ENCODE peak calls at places on chromosomes 11 and 22, in eight cellular contexts. C, J, U, V, Z, W, M and B are unnamed samples. For H3K36me3, the result is how much of the 10 kb centered on the place peaks cover.

GRCh38 chr11:104876838-104877500 is 21.3 kb downstream of the CASP12 start:
- DNase-seq in C (no peak), J (no peak), U (no peak), V (peak), Z (no peak), W (peak), M (no peak), B (no peak)

GRCh38 chr11:59429924-59430516 is 3.8 kb upstream of the OR5A2 start:
- DNase-seq in C (peak), J (peak), U (no peak), V (peak), Z (no peak), W (peak), M (no peak), B (no peak)

GRCh38 chr11:74675761-74676160 is 55.5 kb downstream of the CHRDL2 start:
- DNase-seq in C (no peak), J (no peak), U (no peak), V (no peak), Z (no peak), W (no peak), M (no peak), B (no peak)

GRCh38 chr11:16843307-16843706 is 104.9 kb downstream of the C11orf58 start:
- DNase-seq in C (no peak), J (no peak), U (no peak), V (peak), Z (no peak), W (no peak), M (peak), B (no peak)

GRCh38 chr11:90113541-90113940 is 20.9 kb upstream of the NAALAD2 start:
- DNase-seq in C (peak), J (no peak), U (no peak), V (no peak), Z (no peak), W (no peak), M (no peak), B (no peak)

GRCh38 chr11:47335733-47336132 is 16.8 kb downstream of the MYBPC3 start:
- DNase-seq in C (no peak), J (no peak), U (no peak), V (no peak), Z (no peak), W (no peak), M (no peak), B (no peak)

GRCh38 chr11:15493066-15493465 is 378.3 kb downstream of the INSC start:
- DNase-seq in C (peak), J (no peak), U (no peak), V (peak), Z (no peak), W (no peak), M (no peak), B (no peak)

GRCh38 chr11:100467821-100468508 is 219.1 kb upstream of the ARHGAP42 start:
- DNase-seq in C (no peak), J (no peak), U (no peak), V (peak), Z (no peak), W (no peak), M (no peak), B (no peak)

GRCh38 chr11:25441432-25441831 is 890.5 kb upstream of the ANO3 start:
- DNase-seq in C (peak), J (no peak), U (no peak), V (no peak), Z (no peak), W (no peak), M (no peak), B (no peak)

GRCh38 chr22:42340695-42341383 is 70.4 kb upstream of the TCF20 start:
- DNase-seq in C (no peak), J (peak), U (no peak), V (no peak), Z (no peak), W (no peak), M (no peak), B (no peak)

GRCh38 chr11:126720539-126721235 is 279.9 kb downstream of the KIRREL3 start:
- DNase-seq in C (no peak), J (no peak), U (no peak), V (no peak), Z (no peak), W (no peak), M (no peak), B (no peak)

GRCh38 chr11:45388472-45388871 is 102.3 kb upstream of the SYT13 start:
- DNase-seq in C (no peak), J (no peak), U (no peak), V (no peak), Z (no peak), W (no peak), M (no peak), B (no peak)

GRCh38 chr11:118625976-118626375 is 18.6 kb downstream of the PHLDB1 start:
- DNase-seq in C (no peak), J (no peak), U (peak), V (no peak), Z (no peak), W (peak), M (no peak), B (no peak)

GRCh38 chr22:46239261-46240048 is 10.6 kb downstream of the CDPF1 start:
- DNase-seq in C (no peak), J (no peak), U (no peak), V (peak), Z (no peak), W (peak), M (no peak), B (no peak)

GRCh38 chr11:20109731-20110445 is 50.4 kb downstream of the DBX1 start:
- DNase-seq in C (peak), J (no peak), U (no peak), V (no peak), Z (no peak), W (no peak), M (no peak), B (no peak)

GRCh38 chr11:59283825-59284772 is 71.4 kb upstream of the MPEG1 start:
- DNase-seq in C (peak), J (peak), U (no peak), V (peak), Z (peak), W (peak), M (peak), B (no peak)

GRCh38 chr11:100727410-100727809 is 40.3 kb downstream of the ARHGAP42 start:
- DNase-seq in C (no peak), J (no peak), U (no peak), V (no peak), Z (no peak), W (no peak), M (no peak), B (no peak)

GRCh38 chr22:46447906-46448669 is 89.3 kb downstream of the CELSR1 start:
- DNase-seq in C (no peak), J (no peak), U (peak), V (no peak), Z (no peak), W (no peak), M (no peak), B (no peak)

GRCh38 chr11:134228625-134229024 is 4.2 kb downstream of the VPS26B start:
- DNase-seq in C (no peak), J (no peak), U (no peak), V (peak), Z (no peak), W (no peak), M (no peak), B (no peak)

GRCh38 chr11:65487467-65488272 is 11.2 kb upstream of the MALAT1 start:
- DNase-seq in C (peak), J (peak), U (peak), V (peak), Z (peak), W (no peak), M (peak), B (peak)

GRCh38 chr11:15704064-15704463 is 589.3 kb downstream of the INSC start:
- DNase-seq in C (no peak), J (no peak), U (no peak), V (peak), Z (no peak), W (no peak), M (peak), B (no peak)

GRCh38 chr22:27534720-27535125 is 266.8 kb downstream of the MN1 start:
- DNase-seq in C (peak), J (no peak), U (no peak), V (peak), Z (no peak), W (no peak), M (no peak), B (no peak)

GRCh38 chr11:74001822-74002286 is 7.0 kb downstream of the UCP3 start:
- DNase-seq in C (no peak), J (no peak), U (no peak), V (no peak), Z (no peak), W (no peak), M (no peak), B (no peak)

GRCh38 chr11:65459552-65459951 is 37.0 kb downstream of the NEAT1 start:
- DNase-seq in C (no peak), J (no peak), U (no peak), V (no peak), Z (no peak), W (no peak), M (no peak), B (no peak)

GRCh38 chr11:17760102-17761029 is 25.8 kb downstream of the KCNC1 start:
- DNase-seq in C (peak), J (peak), U (no peak), V (peak), Z (no peak), W (peak), M (peak), B (no peak)

GRCh38 chr22:45502215-45503070 is at the start of gene FBLN1:
- DNase-seq in C (peak), J (peak), U (peak), V (no peak), Z (no peak), W (no peak), M (no peak), B (no peak)

DNA sequence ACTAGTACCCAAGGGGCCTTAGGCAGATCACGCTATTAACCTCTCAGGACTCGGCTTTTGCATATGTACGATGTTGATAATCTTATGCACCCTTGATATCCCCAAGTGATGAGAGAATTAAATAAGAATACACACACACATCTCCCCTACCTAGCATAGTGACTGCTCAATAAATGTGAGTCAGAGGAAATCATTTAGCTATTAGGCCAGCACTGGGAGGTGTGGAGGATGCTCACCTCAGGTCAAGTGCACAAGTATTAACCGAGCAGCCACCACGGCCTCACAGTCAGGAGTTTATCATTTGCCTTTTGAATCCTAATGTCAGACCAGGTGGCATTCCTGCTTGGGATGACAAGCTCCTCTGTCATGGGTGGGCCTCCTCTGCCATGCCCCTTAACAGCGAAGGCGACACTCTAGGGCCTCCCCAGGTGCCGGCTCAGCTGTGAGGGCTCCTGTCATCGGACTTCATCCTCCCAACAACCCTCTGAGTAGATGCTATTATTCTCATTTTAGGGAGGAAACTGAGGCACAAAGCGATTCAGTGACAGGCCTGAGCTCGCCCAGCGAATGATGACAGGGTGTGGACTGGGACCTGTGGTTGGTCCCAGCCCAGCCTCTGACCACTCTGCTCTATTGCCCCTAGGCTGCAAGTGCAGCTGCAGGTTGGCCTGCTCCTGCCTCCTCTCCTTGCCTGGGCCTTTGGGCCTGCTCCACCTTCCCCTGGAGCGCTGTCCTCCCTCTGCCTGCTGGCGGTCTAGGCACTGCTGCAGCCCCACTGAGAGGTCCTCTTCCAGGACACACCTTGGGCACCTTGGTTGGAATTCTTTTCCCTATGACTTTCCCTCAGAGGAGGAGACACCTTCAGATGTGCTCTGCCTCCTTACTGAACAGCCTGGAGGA is 5.0 kb upstream of the SOX10 start:
- DNase-seq in C (no peak), J (no peak), U (no peak), V (no peak), Z (no peak), W (no peak), M (no peak), B (no peak)
- H3K36me3 ChIP-seq in C (under half), J (under half), U (under half), V (under half), Z (under half), W (under half), M (under half), B (under half)

GRCh38 chr11:112200252-112200651 is 24.9 kb downstream of the BCO2 start:
- DNase-seq in C (no peak), J (no peak), U (no peak), V (no peak), Z (no peak), W (no peak), M (no peak), B (no peak)
- H3K36me3 ChIP-seq in C (under half), J (under half), U (under half), V (under half), Z (under half), W (under half), M (under half), B (under half)

GRCh38 chr22:49777569-49778250 is 50.0 kb downstream of the BRD1 start:
- DNase-seq in C (no peak), J (no peak), U (peak), V (no peak), Z (no peak), W (no peak), M (no peak), B (no peak)

GRCh38 chr22:49775191-49776052 is 52.3 kb downstream of the BRD1 start:
- DNase-seq in C (no peak), J (no peak), U (no peak), V (no peak), Z (no peak), W (no peak), M (no peak), B (no peak)

GRCh38 chr22:49774499-49775151 is 53.0 kb downstream of the BRD1 start:
- DNase-seq in C (no peak), J (no peak), U (no peak), V (no peak), Z (no peak), W (no peak), M (no peak), B (no peak)

GRCh38 chr22:49776053-49776511 is 51.6 kb downstream of the BRD1 start:
- DNase-seq in C (no peak), J (no peak), U (no peak), V (no peak), Z (no peak), W (no peak), M (no peak), B (no peak)

GRCh38 chr22:49776891-49777290 is 50.8 kb downstream of the BRD1 start:
- DNase-seq in C (no peak), J (no peak), U (no peak), V (no peak), Z (no peak), W (no peak), M (no peak), B (no peak)
- H3K36me3 ChIP-seq in C (under half), J (under half), U (half or more), V (under half), Z (under half), W (half or more), M (half or more), B (half or more)

GRCh38 chr11:67393990-67394389 is 2.2 kb downstream of the RAD9A start:
- DNase-seq in C (no peak), J (no peak), U (no peak), V (no peak), Z (no peak), W (no peak), M (no peak), B (no peak)
- H3K36me3 ChIP-seq in C (under half), J (under half), U (under half), V (under half), Z (under half), W (under half), M (half or more), B (under half)

DNA sequence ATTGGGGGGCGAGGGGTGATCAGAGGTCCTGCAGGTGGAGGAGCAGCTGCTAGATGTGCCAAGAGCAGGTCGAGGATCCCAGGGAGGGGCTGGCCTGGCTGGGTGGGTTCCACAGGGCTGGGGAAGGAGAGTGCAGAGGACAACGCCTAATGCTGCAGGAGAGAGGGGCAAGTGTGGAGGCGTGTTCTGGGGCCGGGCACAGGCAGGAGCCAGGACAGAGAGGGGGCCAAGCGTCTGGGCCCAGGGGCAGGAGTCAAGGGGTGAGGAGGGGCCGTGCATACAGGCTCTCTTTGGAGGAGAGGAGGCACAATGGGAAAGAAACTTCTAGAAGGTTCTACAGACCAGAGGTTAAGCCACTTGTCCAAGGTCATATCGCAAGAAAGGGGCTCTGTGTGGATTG is 26.7 kb upstream of the FGF19 start:
- DNase-seq in C (no peak), J (no peak), U (no peak), V (no peak), Z (no peak), W (no peak), M (no peak), B (no peak)
- H3K36me3 ChIP-seq in C (under half), J (under half), U (under half), V (under half), Z (under half), W (under half), M (under half), B (under half)

GRCh38 chr22:36528336-36528735 is 630 bp downstream of the EIF3D start:
- DNase-seq in C (peak), J (no peak), U (no peak), V (peak), Z (no peak), W (no peak), M (no peak), B (no peak)

GRCh38 chr22:36522662-36523061 is 6.3 kb downstream of the EIF3D start:
- DNase-seq in C (no peak), J (no peak), U (no peak), V (no peak), Z (no peak), W (no peak), M (no peak), B (no peak)
- H3K36me3 ChIP-seq in C (under half), J (half or more), U (half or more), V (half or more), Z (under half), W (half or more), M (half or more), B (half or more)

GRCh38 chr11:11952036-11952435 is 56.4 kb downstream of the DKK3 start:
- DNase-seq in C (no peak), J (no peak), U (no peak), V (no peak), Z (no peak), W (no peak), M (no peak), B (no peak)
- H3K36me3 ChIP-seq in C (under half), J (under half), U (half or more), V (under half), Z (under half), W (half or more), M (half or more), B (under half)

GRCh38 chr11:34146866-34147265 is 41.4 kb downstream of the NAT10 start:
- DNase-seq in C (no peak), J (no peak), U (peak), V (no peak), Z (no peak), W (no peak), M (no peak), B (no peak)
- H3K36me3 ChIP-seq in C (under half), J (under half), U (half or more), V (under half), Z (under half), W (half or more), M (half or more), B (half or more)

DNA sequence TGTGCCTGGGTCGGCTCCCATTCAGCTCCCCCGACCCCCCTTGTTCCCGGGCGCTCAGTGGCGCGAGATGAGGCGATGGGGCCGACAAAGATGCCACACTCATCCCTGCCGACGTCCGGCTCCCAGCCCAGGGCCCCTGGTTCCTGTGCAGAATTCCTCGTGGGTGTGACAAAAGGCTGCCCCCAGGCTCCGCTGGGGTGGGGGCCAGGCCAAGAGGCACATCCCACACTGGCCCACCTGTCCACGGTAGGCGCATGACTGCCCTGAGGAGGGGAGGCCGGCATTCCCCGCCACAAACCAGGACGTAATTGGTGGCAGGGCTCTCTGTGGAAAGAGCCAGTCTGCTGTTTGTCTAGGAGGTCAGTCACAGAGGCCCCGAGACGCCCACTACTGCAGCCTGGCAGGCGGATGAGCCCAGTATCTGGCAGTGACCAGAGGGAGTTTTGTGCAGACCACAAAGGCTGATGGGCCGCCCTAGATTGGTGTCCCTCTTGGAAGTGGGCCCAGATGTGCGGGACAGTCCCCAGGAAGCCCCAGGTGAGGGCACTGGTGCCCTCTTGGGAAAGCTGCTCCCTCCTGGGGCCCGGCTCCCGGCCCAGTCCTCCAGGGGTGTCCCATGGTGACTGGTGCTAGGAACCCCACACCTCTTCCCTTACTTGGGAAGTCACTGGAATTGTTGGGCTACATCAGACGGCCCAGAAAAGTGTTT is 5.7 kb downstream of the CCND1 start:
- DNase-seq in C (no peak), J (no peak), U (no peak), V (no peak), Z (no peak), W (no peak), M (no peak), B (no peak)
- H3K36me3 ChIP-seq in C (half or more), J (under half), U (half or more), V (under half), Z (under half), W (under half), M (under half), B (under half)